ENCODE peak calls at places on chromosomes 3 and 15, in nine cellular contexts. D is spleen, Q is transverse colon, L is A549, A is tibial nerve, S is HCT116, Z is adrenal gland, M is testis, X is H1. R is an unnamed sample.

GRCh38 chr3:64974401-64974800 is 286.6 kb upstream of the ADAMTS9 start:
- DNase-seq in S (no peak), D (no peak), M (no peak), Z (no peak), X (no peak), Q (no peak), L (no peak), A (no peak), R (no peak)

GRCh38 chr3:15585111-15585844 is 16.1 kb downstream of the HACL1 start:
- DNase-seq in Q (no peak), A (no peak), D (no peak), S (no peak), X (no peak), M (no peak), L (no peak), Z (no peak), R (no peak)

GRCh38 chr3:12507871-12508281 is 23.6 kb downstream of the TSEN2 start:
- DNase-seq in D (no peak), Q (no peak), L (no peak), A (no peak), S (no peak), M (no peak), Z (peak), X (no peak), R (no peak)

GRCh38 chr15:47384316-47384715 is 333.0 kb upstream of the SEMA6D start:
- DNase-seq in M (no peak), A (no peak), D (no peak), Q (no peak), Z (peak), X (no peak), S (no peak), L (no peak), R (no peak)

GRCh38 chr3:123298903-123299302 is 97.2 kb downstream of the SEC22A start:
- DNase-seq in M (no peak), Z (no peak), S (no peak), A (no peak), Q (no peak), L (peak), D (no peak), X (no peak), R (no peak)

GRCh38 chr3:128380719-128381118 is 86.0 kb downstream of the DNAJB8 start:
- DNase-seq in D (no peak), Q (no peak), A (no peak), L (no peak), Z (no peak), M (no peak), X (no peak), S (no peak), R (no peak)

GRCh38 chr3:138369151-138369900 is 20.9 kb downstream of the MRAS start:
- DNase-seq in M (no peak), L (no peak), A (no peak), Q (no peak), X (no peak), D (peak), S (no peak), Z (no peak), R (no peak)

GRCh38 chr3:185328324-185329004 is 34.5 kb upstream of the MAP3K13 start:
- DNase-seq in X (no peak), M (peak), D (no peak), A (no peak), Z (peak), Q (peak), S (no peak), L (no peak), R (no peak)

DNA sequence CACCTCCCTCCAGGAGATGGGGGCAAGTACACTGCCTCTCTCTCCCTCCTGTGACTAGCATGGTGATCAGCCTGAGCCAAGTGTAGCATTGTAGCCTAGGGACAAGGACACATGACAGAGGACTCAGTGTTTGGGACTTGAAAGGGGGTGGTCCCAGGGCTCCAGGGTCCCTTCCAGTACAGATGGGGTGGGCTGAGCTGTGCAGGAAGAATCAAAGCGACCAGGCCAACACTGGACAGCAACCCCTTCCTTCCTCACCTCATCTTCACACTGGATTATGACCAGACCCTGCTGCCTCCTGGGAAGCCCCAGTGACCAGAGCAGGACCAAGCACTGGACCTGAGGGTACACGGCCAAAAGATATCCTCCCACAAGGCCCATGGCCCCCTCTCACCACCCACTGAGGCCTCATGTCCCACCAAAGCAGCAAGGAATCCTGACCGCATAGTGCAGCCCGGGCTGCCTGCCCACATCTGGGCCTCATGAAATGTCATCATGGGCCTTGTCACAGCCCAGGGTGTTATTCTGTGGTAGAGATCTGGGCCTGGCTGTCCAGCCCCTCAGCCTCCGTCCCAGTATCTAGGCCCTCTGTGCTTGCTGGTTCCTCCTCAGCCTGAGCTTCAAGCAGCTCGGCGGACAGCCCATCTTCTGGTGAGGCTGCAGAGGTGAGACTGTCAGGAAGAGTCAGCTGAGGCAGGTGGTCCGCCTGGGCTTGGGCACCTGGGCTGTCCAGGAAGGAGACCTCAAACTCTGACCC is 9.5 kb downstream of the GORASP1 start:
- DNase-seq in D (no peak), S (no peak), L (no peak), Z (no peak), A (no peak), X (peak), Q (no peak), M (no peak), R (no peak)
- TF ChIP-seq POLR2A in D (no peak), S (no peak), L (no peak), Z (no peak), A (no peak), X (no peak), Q (no peak), M (no peak), R (no peak)

DNA sequence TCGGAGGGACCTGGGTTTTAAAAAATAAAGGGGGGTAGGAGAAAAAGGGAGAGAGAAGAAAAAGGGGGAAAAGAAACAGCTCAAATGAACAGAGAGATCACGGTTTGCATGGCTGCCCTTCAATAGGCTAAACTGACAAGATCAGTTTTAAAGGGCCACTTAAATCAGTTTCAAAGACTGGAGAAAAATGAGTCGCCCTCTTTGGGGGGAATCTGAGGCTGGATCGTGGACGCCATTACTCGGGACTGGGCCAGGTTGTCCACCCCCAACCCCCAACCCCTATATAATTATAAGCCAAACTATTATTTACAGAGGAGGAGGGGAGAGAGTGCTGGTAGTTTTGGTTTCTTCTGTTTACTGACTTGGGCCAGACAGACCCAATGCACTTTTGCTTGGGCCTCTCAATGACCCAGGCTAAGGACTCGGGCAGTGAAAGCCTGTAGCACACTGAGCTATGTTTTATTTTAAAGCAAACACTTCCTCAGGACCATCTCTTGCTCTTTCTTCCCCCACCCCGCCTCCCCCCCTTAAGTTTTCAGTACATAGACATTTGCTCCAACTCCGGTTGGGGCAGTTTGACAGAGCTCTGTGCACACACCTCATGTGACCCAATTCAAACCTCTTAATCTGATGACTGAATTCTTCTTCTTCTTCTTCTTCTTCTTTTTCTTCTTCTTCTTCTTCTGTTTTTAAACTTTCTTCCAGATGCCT is 6.3 kb downstream of the NR2F2 start:
- DNase-seq in L (no peak), Z (peak), X (no peak), S (no peak), D (no peak), Q (peak), A (no peak), M (no peak), R (no peak)
- TF ChIP-seq POLR2A in L (no peak), Z (no peak), X (no peak), S (no peak), D (no peak), Q (peak), A (no peak), M (no peak), R (no peak)

GRCh38 chr3:63967675-63968611 is 55.4 kb downstream of the PSMD6 start:
- DNase-seq in M (peak), Z (no peak), Q (peak), A (no peak), S (no peak), D (peak), L (no peak), X (no peak), R (no peak)
- TF ChIP-seq POLR2A in M (no peak), Z (no peak), Q (peak), A (no peak), S (no peak), D (no peak), L (no peak), X (no peak), R (no peak)

GRCh38 chr15:70758790-70759462 is 4.4 kb downstream of the UACA start:
- DNase-seq in X (no peak), A (no peak), S (no peak), Q (no peak), Z (no peak), L (no peak), D (no peak), M (no peak), R (no peak)

GRCh38 chr15:70761046-70761445 is 2.3 kb downstream of the UACA start:
- DNase-seq in D (no peak), L (no peak), M (no peak), Q (no peak), X (no peak), A (no peak), S (no peak), Z (no peak), R (no peak)

GRCh38 chr15:70754862-70755261 is 8.5 kb downstream of the UACA start:
- DNase-seq in Z (no peak), S (no peak), X (no peak), Q (no peak), D (no peak), A (no peak), L (no peak), M (no peak), R (no peak)

GRCh38 chr15:70753101-70753829 is 10.1 kb downstream of the UACA start:
- DNase-seq in Q (no peak), A (no peak), Z (no peak), L (no peak), D (no peak), M (no peak), X (no peak), S (no peak), R (no peak)

DNA sequence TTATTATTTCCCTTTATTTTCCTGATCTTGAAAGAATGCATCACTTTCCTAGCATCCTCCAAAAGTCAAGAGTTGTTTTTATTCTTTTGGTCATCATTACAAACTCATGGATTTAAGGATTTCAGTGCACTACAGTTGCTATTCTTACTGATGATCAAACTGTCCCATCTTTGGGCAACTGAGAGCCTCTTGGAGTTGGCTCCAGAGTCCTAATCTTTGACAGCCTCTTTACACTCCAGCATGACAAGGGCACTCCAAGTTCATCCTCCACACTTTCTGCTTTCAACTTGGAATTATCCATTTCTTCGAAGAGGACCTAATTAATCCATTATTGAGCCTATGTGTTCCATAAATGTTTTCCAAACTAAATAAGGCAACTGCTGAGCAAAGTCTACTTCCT is 5.7 kb downstream of the UACA start:
- DNase-seq in X (no peak), M (no peak), D (no peak), A (no peak), L (no peak), Z (no peak), Q (no peak), S (no peak), R (no peak)
- TF ChIP-seq POLR2A in X (no peak), M (no peak), D (no peak), A (no peak), L (no peak), Z (no peak), Q (no peak), S (no peak), R (no peak)

GRCh38 chr3:48612270-48612669 is 2.8 kb upstream of the UQCRC1 start:
- DNase-seq in X (no peak), Q (no peak), L (no peak), D (no peak), A (no peak), S (no peak), M (no peak), Z (no peak), R (no peak)

GRCh38 chr3:48607519-48607918 is 1.9 kb downstream of the UQCRC1 start:
- DNase-seq in Z (no peak), S (no peak), L (no peak), Q (peak), M (no peak), X (no peak), D (no peak), A (no peak), R (no peak)

GRCh38 chr3:48614044-48614443 is 4.6 kb upstream of the UQCRC1 start:
- DNase-seq in D (no peak), Z (no peak), X (no peak), L (no peak), M (no peak), Q (no peak), A (no peak), S (no peak), R (no peak)

GRCh38 chr3:48609088-48610005 is at the start of gene UQCRC1:
- DNase-seq in A (peak), S (peak), Q (peak), Z (peak), D (peak), X (peak), M (peak), L (peak), R (peak)
- TF ChIP-seq POLR2A in A (peak), S (peak), Q (peak), Z (no peak), D (peak), X (peak), M (no peak), L (peak), R (peak)

DNA sequence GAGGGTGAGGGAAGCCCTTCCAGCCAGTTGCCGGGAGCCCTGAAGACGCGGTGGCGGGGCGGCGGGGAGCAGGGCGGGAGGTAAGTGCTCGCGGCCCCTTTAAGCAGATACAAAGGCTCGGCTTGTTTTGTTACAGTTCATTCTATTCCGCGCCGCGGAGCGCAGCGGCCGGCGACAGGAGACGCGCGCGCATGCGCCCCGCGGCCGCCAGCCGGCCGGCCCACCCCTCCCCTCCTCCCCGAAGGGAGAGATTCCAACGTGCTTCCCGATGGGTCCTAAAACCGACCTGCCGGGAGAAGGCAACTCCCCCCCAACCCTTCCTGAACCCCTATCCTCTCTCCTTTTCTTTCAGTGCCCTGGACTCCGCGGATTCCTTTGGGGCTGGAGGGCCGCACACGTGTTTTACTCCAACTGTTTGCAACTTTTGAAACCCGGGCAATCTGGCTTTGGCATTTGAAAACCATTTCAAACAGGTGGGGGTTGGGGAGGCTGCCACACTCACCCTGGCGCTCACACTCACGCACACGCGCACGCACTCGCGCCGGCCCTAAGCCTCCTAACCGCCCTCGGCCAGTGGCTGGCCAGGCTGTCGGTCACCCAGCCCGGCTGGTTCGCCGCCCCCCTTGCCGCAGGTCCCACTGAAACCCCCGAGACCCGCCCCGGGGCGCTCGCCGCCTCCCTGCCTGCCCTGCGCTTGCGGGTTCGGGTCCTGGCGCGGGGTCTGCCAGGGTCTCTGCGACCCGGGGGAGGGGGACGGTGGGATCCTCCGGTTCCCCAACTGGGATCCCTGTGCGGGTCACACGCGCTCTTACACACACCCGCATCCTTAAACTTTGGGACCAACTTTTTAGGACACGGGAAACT is at the start of gene MAGI1:
- DNase-seq in S (peak), M (peak), D (peak), A (peak), Q (peak), X (peak), Z (peak), L (peak), R (peak)
- TF ChIP-seq POLR2A in S (no peak), M (no peak), D (no peak), A (no peak), Q (peak), X (peak), Z (peak), L (peak), R (no peak)